ENCODE peak calls at places on chromosomes 7 and 10, in seven cellular contexts. One of them, this sample, is unnamed.

GRCh38 chr10:15335500-15335899 is 35.6 kb downstream of the FAM171A1 start:
- DNase-seq in HL-60: no peak
- DNase-seq in brain microvascular endothelial cell: no peak
- DNase-seq in suprapubic skin: no peak
- DNase-seq in GM23338: no peak
- DNase-seq in HepG2: peak
- DNase-seq in H1: no peak
- DNase-seq in this sample: no peak

GRCh38 chr7:128843938-128844621 is 13.9 kb downstream of the FLNC start:
- DNase-seq in brain microvascular endothelial cell: no peak
- DNase-seq in HepG2: no peak
- DNase-seq in suprapubic skin: no peak
- DNase-seq in HL-60: no peak
- DNase-seq in GM23338: no peak
- DNase-seq in H1: no peak
- DNase-seq in this sample: no peak

GRCh38 chr10:103828587-103829186 is 26.7 kb downstream of the SH3PXD2A start:
- DNase-seq in HL-60: no peak
- DNase-seq in GM23338: no peak
- DNase-seq in suprapubic skin: peak
- DNase-seq in H1: no peak
- DNase-seq in HepG2: peak
- DNase-seq in brain microvascular endothelial cell: no peak
- DNase-seq in this sample: no peak

GRCh38 chr7:44076101-44076895 is 6.0 kb downstream of the POLM start:
- DNase-seq in H1: no peak
- DNase-seq in suprapubic skin: no peak
- DNase-seq in HepG2: no peak
- DNase-seq in brain microvascular endothelial cell: no peak
- DNase-seq in HL-60: no peak
- DNase-seq in GM23338: no peak
- DNase-seq in this sample: peak

GRCh38 chr7:75642810-75643486 is 95.8 kb downstream of the HIP1 start:
- DNase-seq in suprapubic skin: no peak
- DNase-seq in GM23338: peak
- DNase-seq in HepG2: peak
- DNase-seq in brain microvascular endothelial cell: peak
- DNase-seq in HL-60: peak
- DNase-seq in H1: no peak
- DNase-seq in this sample: no peak

GRCh38 chr7:131039355-131039762 is 288.3 kb upstream of the MKLN1 start:
- DNase-seq in HepG2: no peak
- DNase-seq in H1: no peak
- DNase-seq in brain microvascular endothelial cell: no peak
- DNase-seq in HL-60: no peak
- DNase-seq in GM23338: no peak
- DNase-seq in suprapubic skin: no peak
- DNase-seq in this sample: no peak

GRCh38 chr10:114492351-114493037 is 88.2 kb upstream of the AFAP1L2 start:
- DNase-seq in HepG2: no peak
- DNase-seq in H1: no peak
- DNase-seq in HL-60: no peak
- DNase-seq in GM23338: no peak
- DNase-seq in brain microvascular endothelial cell: no peak
- DNase-seq in suprapubic skin: no peak
- DNase-seq in this sample: no peak

GRCh38 chr7:43112088-43112940 is at the start of gene HECW1:
- DNase-seq in brain microvascular endothelial cell: no peak
- DNase-seq in GM23338: peak
- DNase-seq in HL-60: no peak
- DNase-seq in HepG2: no peak
- DNase-seq in H1: no peak
- DNase-seq in suprapubic skin: no peak
- DNase-seq in this sample: peak

GRCh38 chr10:30352377-30352776 is 3.3 kb upstream of the MTPAP start:
- DNase-seq in H1: no peak
- DNase-seq in suprapubic skin: no peak
- DNase-seq in GM23338: no peak
- DNase-seq in brain microvascular endothelial cell: no peak
- DNase-seq in HL-60: no peak
- DNase-seq in HepG2: no peak
- DNase-seq in this sample: no peak

GRCh38 chr7:137978464-137979237 is 23.2 kb downstream of the CREB3L2 start:
- DNase-seq in suprapubic skin: no peak
- DNase-seq in brain microvascular endothelial cell: peak
- DNase-seq in HL-60: no peak
- DNase-seq in HepG2: no peak
- DNase-seq in H1: no peak
- DNase-seq in GM23338: no peak
- DNase-seq in this sample: no peak

GRCh38 chr7:111499027-111499426 is 63.3 kb downstream of the IMMP2L start:
- DNase-seq in suprapubic skin: no peak
- DNase-seq in brain microvascular endothelial cell: peak
- DNase-seq in HepG2: peak
- DNase-seq in HL-60: no peak
- DNase-seq in H1: no peak
- DNase-seq in GM23338: no peak
- DNase-seq in this sample: no peak

GRCh38 chr7:101743241-101743994 is 74.0 kb upstream of the CUX1 start:
- DNase-seq in GM23338: peak
- DNase-seq in suprapubic skin: no peak
- DNase-seq in H1: peak
- DNase-seq in HL-60: peak
- DNase-seq in HepG2: no peak
- DNase-seq in brain microvascular endothelial cell: peak
- DNase-seq in this sample: peak

GRCh38 chr7:95491634-95492314 is 6.0 kb downstream of the ASB4 start:
- DNase-seq in suprapubic skin: no peak
- DNase-seq in HL-60: no peak
- DNase-seq in brain microvascular endothelial cell: no peak
- DNase-seq in HepG2: peak
- DNase-seq in H1: no peak
- DNase-seq in GM23338: peak
- DNase-seq in this sample: no peak

GRCh38 chr10:132142396-132143161 is 44.2 kb upstream of the DPYSL4 start:
- DNase-seq in H1: no peak
- DNase-seq in HepG2: no peak
- DNase-seq in HL-60: no peak
- DNase-seq in brain microvascular endothelial cell: no peak
- DNase-seq in GM23338: peak
- DNase-seq in suprapubic skin: no peak
- DNase-seq in this sample: peak

GRCh38 chr10:131996508-131997365 is 15.0 kb upstream of the BNIP3 start:
- DNase-seq in GM23338: no peak
- DNase-seq in suprapubic skin: no peak
- DNase-seq in HepG2: no peak
- DNase-seq in brain microvascular endothelial cell: no peak
- DNase-seq in HL-60: no peak
- DNase-seq in H1: no peak
- DNase-seq in this sample: peak

GRCh38 chr10:121158988-121159579 is 307.9 kb downstream of the WDR11 start:
- DNase-seq in HL-60: no peak
- DNase-seq in GM23338: no peak
- DNase-seq in HepG2: peak
- DNase-seq in suprapubic skin: no peak
- DNase-seq in H1: no peak
- DNase-seq in brain microvascular endothelial cell: no peak
- DNase-seq in this sample: no peak

GRCh38 chr10:47365561-47365960 is 17.4 kb downstream of the RBP3 start:
- DNase-seq in HL-60: no peak
- DNase-seq in brain microvascular endothelial cell: no peak
- DNase-seq in suprapubic skin: peak
- DNase-seq in HepG2: no peak
- DNase-seq in H1: no peak
- DNase-seq in GM23338: no peak
- DNase-seq in this sample: peak

GRCh38 chr10:125494631-125495239 is 188.2 kb downstream of the TEX36 start:
- DNase-seq in GM23338: no peak
- DNase-seq in HepG2: no peak
- DNase-seq in suprapubic skin: no peak
- DNase-seq in H1: no peak
- DNase-seq in HL-60: no peak
- DNase-seq in brain microvascular endothelial cell: no peak
- DNase-seq in this sample: no peak

GRCh38 chr7:44324204-44325126 is 929 bp downstream of the CAMK2B start:
- DNase-seq in GM23338: peak
- DNase-seq in brain microvascular endothelial cell: no peak
- DNase-seq in H1: no peak
- DNase-seq in suprapubic skin: no peak
- DNase-seq in HL-60: no peak
- DNase-seq in HepG2: no peak
- DNase-seq in this sample: no peak

GRCh38 chr10:87803328-87803727 is 14.7 kb downstream of the ATAD1 start:
- DNase-seq in H1: no peak
- DNase-seq in HL-60: no peak
- DNase-seq in GM23338: no peak
- DNase-seq in HepG2: no peak
- DNase-seq in suprapubic skin: no peak
- DNase-seq in brain microvascular endothelial cell: no peak
- DNase-seq in this sample: no peak

GRCh38 chr7:141588912-141589311 is 37.7 kb downstream of the AGK start:
- DNase-seq in GM23338: no peak
- DNase-seq in suprapubic skin: no peak
- DNase-seq in HepG2: no peak
- DNase-seq in HL-60: no peak
- DNase-seq in H1: no peak
- DNase-seq in brain microvascular endothelial cell: no peak
- DNase-seq in this sample: no peak

GRCh38 chr10:126262971-126263370 is 125.3 kb downstream of the ADAM12 start:
- DNase-seq in suprapubic skin: no peak
- DNase-seq in GM23338: no peak
- DNase-seq in HL-60: no peak
- DNase-seq in brain microvascular endothelial cell: no peak
- DNase-seq in HepG2: no peak
- DNase-seq in H1: no peak
- DNase-seq in this sample: no peak

GRCh38 chr10:76583711-76584161 is 1053.9 kb downstream of the KCNMA1 start:
- DNase-seq in HL-60: no peak
- DNase-seq in suprapubic skin: no peak
- DNase-seq in H1: no peak
- DNase-seq in brain microvascular endothelial cell: peak
- DNase-seq in GM23338: peak
- DNase-seq in HepG2: no peak
- DNase-seq in this sample: no peak

GRCh38 chr7:149559711-149560110 is 62.1 kb upstream of the ZNF746 start:
- DNase-seq in brain microvascular endothelial cell: peak
- DNase-seq in HepG2: no peak
- DNase-seq in GM23338: no peak
- DNase-seq in HL-60: no peak
- DNase-seq in suprapubic skin: no peak
- DNase-seq in H1: no peak
- DNase-seq in this sample: no peak

GRCh38 chr10:121653608-121654007 is 55.4 kb upstream of the FGFR2 start:
- DNase-seq in H1: no peak
- DNase-seq in HepG2: no peak
- DNase-seq in brain microvascular endothelial cell: no peak
- DNase-seq in suprapubic skin: no peak
- DNase-seq in HL-60: no peak
- DNase-seq in GM23338: no peak
- DNase-seq in this sample: no peak

GRCh38 chr7:17912536-17913235 is 27.6 kb downstream of the SNX13 start:
- DNase-seq in suprapubic skin: no peak
- DNase-seq in GM23338: no peak
- DNase-seq in brain microvascular endothelial cell: no peak
- DNase-seq in HepG2: no peak
- DNase-seq in H1: no peak
- DNase-seq in HL-60: no peak
- DNase-seq in this sample: no peak

GRCh38 chr10:50622497-50623298 is 1.1 kb downstream of the SGMS1 start:
- DNase-seq in HepG2: no peak
- DNase-seq in H1: no peak
- DNase-seq in brain microvascular endothelial cell: peak
- DNase-seq in suprapubic skin: peak
- DNase-seq in HL-60: peak
- DNase-seq in GM23338: peak
- DNase-seq in this sample: no peak

GRCh38 chr10:118805146-118805545 is 50.4 kb upstream of the CACUL1 start:
- DNase-seq in suprapubic skin: no peak
- DNase-seq in brain microvascular endothelial cell: no peak
- DNase-seq in HL-60: no peak
- DNase-seq in H1: no peak
- DNase-seq in GM23338: no peak
- DNase-seq in HepG2: no peak
- DNase-seq in this sample: no peak
- H3K4me3 ChIP-seq in suprapubic skin: no peak
- H3K4me3 ChIP-seq in brain microvascular endothelial cell: no peak
- H3K4me3 ChIP-seq in HL-60: no peak
- H3K4me3 ChIP-seq in H1: no peak
- H3K4me3 ChIP-seq in GM23338: no peak
- H3K4me3 ChIP-seq in HepG2: no peak
- H3K4me3 ChIP-seq in this sample: no peak

GRCh38 chr10:110822065-110822707 is 49.5 kb upstream of the PDCD4 start:
- DNase-seq in H1: no peak
- DNase-seq in HepG2: no peak
- DNase-seq in HL-60: no peak
- DNase-seq in brain microvascular endothelial cell: no peak
- DNase-seq in suprapubic skin: no peak
- DNase-seq in GM23338: no peak
- DNase-seq in this sample: no peak
- H3K27ac ChIP-seq in H1: peak
- H3K27ac ChIP-seq in HepG2: no peak
- H3K27ac ChIP-seq in HL-60: no peak
- H3K27ac ChIP-seq in brain microvascular endothelial cell: no peak
- H3K27ac ChIP-seq in suprapubic skin: peak
- H3K27ac ChIP-seq in GM23338: no peak
- H3K27ac ChIP-seq in this sample: peak

GRCh38 chr7:157760004-157760730 is 423.4 kb downstream of the DNAJB6 start:
- DNase-seq in suprapubic skin: no peak
- DNase-seq in HL-60: no peak
- DNase-seq in H1: no peak
- DNase-seq in HepG2: no peak
- DNase-seq in brain microvascular endothelial cell: no peak
- DNase-seq in GM23338: no peak
- DNase-seq in this sample: no peak
- TF ChIP-seq CTCF in suprapubic skin: no peak
- TF ChIP-seq CTCF in HL-60: no peak
- TF ChIP-seq CTCF in H1: peak
- TF ChIP-seq CTCF in HepG2: no peak
- TF ChIP-seq CTCF in brain microvascular endothelial cell: no peak
- TF ChIP-seq CTCF in GM23338: no peak
- TF ChIP-seq CTCF in this sample: no peak

DNA sequence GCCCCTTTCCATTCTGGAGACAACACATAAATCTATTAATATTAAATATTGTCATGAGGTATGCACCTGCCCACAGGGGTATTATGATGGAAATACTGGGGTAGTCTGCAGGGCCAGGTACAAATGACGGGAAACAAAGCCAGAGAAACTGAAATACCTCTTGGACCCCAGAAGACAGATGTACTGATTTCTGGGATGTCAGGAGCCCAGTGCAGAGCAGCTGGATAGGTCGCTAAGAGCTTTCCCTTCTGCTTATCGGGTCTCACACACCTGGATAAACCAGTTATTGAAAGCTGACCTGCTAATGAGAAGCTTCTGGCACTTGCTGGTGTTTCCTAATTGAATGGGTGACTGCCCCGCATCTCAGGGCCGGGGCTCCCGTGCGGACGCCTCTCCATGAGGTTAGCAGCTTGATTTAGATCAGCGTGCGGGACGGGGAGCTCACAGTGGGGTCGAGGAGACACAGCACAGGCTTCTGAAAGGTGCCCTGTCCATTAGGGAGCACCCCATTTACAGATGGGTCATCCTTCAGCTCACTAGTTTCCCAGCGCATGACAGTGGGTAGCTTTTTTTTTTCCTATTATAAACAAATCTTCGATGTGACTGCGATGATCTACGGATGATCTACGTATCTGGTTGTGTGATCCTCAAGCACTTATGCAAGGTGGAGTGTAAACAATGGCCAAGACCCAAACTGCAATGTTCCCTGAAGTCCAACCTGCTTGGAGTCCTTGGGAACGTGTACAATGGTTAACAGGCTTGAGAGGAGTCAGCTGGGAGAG is 1.5 kb upstream of the INSIG1 start:
- DNase-seq in H1: no peak
- DNase-seq in brain microvascular endothelial cell: no peak
- DNase-seq in HL-60: no peak
- DNase-seq in suprapubic skin: no peak
- DNase-seq in HepG2: no peak
- DNase-seq in GM23338: no peak
- DNase-seq in this sample: no peak
- H3K4me3 ChIP-seq in H1: peak
- H3K4me3 ChIP-seq in brain microvascular endothelial cell: peak
- H3K4me3 ChIP-seq in HL-60: peak
- H3K4me3 ChIP-seq in suprapubic skin: peak
- H3K4me3 ChIP-seq in HepG2: no peak
- H3K4me3 ChIP-seq in GM23338: peak
- H3K4me3 ChIP-seq in this sample: peak

This sample was measured in dorsolateral prefrontal cortex.